ENCODE peak calls at places on chromosomes 1 and 21, in four cellular contexts. B is Calu3, M is EL, I is activated T-cell treated with anti-CD3 and anti-CD28 coated beads for 24 hours. X is an unnamed sample.

GRCh38 chr1:70256664-70257063 is 35.5 kb downstream of the SRSF11 start:
- DNase-seq in I (no peak), B (no peak), M (no peak), X (no peak)

GRCh38 chr1:21251773-21252471 is 38.3 kb downstream of the ECE1 start:
- DNase-seq in I (peak), B (peak), M (peak), X (no peak)

GRCh38 chr1:230509281-230509977 is 83.3 kb upstream of the PGBD5 start:
- DNase-seq in I (no peak), B (peak), M (peak), X (peak)

GRCh38 chr1:160795951-160796383 is at the start of gene LY9:
- DNase-seq in I (peak), B (no peak), M (no peak), X (peak)

GRCh38 chr1:61403863-61404615 is 320.9 kb downstream of the TM2D1 start:
- DNase-seq in B (peak), M (no peak), I (no peak), X (peak)

GRCh38 chr1:208209286-208209685 is 34.9 kb downstream of the PLXNA2 start:
- DNase-seq in I (no peak), M (no peak), B (no peak), X (no peak)

GRCh38 chr1:168453056-168453455 is 90.7 kb downstream of the XCL2 start:
- DNase-seq in I (no peak), M (no peak), B (no peak), X (no peak)

GRCh38 chr1:235639586-235640205 is 9.9 kb downstream of the GNG4 start:
- DNase-seq in I (no peak), B (no peak), M (no peak), X (no peak)

GRCh38 chr1:200247513-200247912 is 162.3 kb downstream of the ZNF281 start:
- DNase-seq in M (no peak), B (no peak), I (no peak), X (no peak)

GRCh38 chr1:226408285-226409184 is 642 bp upstream of the PARP1 start:
- DNase-seq in B (no peak), I (no peak), M (no peak), X (no peak)

GRCh38 chr1:183473286-183473536 is 912 bp downstream of the SMG7 start:
- DNase-seq in B (no peak), M (no peak), I (no peak), X (no peak)

GRCh38 chr1:244137725-244138124 is 86.6 kb downstream of the ZBTB18 start:
- DNase-seq in M (no peak), B (no peak), I (no peak), X (no peak)

GRCh38 chr21:37006521-37007291 is at the start of gene RIPPLY3:
- DNase-seq in B (peak), M (peak), I (no peak), X (no peak)

GRCh38 chr1:231032963-231033362 is 7.1 kb downstream of the FAM89A start:
- DNase-seq in I (no peak), M (no peak), B (no peak), X (no peak)

GRCh38 chr1:74199504-74199903 is 1.5 kb downstream of the FPGT start:
- DNase-seq in M (no peak), B (no peak), I (no peak), X (peak)

GRCh38 chr1:83860506-83861221 is 138.3 kb downstream of the TTLL7 start:
- DNase-seq in I (peak), M (peak), B (peak), X (peak)

GRCh38 chr1:98498651-98499050 is 162.9 kb upstream of the SNX7 start:
- DNase-seq in M (no peak), I (no peak), B (no peak), X (no peak)

GRCh38 chr1:234771642-234772344 is 161.8 kb upstream of the IRF2BP2 start:
- DNase-seq in I (no peak), B (no peak), M (no peak), X (peak)